ENCODE peak calls at places on chromosome 16, in six cellular contexts. G is H9; I is Calu3; X is CD8-positive, alpha-beta T cell; R is HFFc6; K is pancreas. S is an unnamed sample.

GRCh38 chr16:71460246-71460645 is 1.8 kb downstream of the ZNF23 start:
- DNase-seq in G (no peak), I (no peak), X (no peak), R (peak), K (no peak), S (no peak)

GRCh38 chr16:1152123-1152638 is 725 bp upstream of the CACNA1H start:
- DNase-seq in G (peak), I (no peak), X (peak), R (no peak), K (no peak), S (peak)

GRCh38 chr16:86508028-86508946 is 2.0 kb upstream of the FOXF1 start:
- DNase-seq in G (peak), I (no peak), X (no peak), R (no peak), K (no peak), S (no peak)

GRCh38 chr16:87203060-87203656 is 114.0 kb downstream of the C16orf95 start:
- DNase-seq in G (peak), I (peak), X (peak), R (peak), K (no peak), S (peak)

GRCh38 chr16:50266337-50267091 is at the start of gene ADCY7:
- DNase-seq in G (peak), I (peak), X (peak), R (peak), K (no peak), S (peak)

GRCh38 chr16:71289732-71290062 is 495 bp upstream of the CMTR2 start:
- DNase-seq in G (no peak), I (no peak), X (no peak), R (no peak), K (no peak), S (no peak)

GRCh38 chr16:23469814-23470213 is 16.8 kb upstream of the COG7 start:
- DNase-seq in G (no peak), I (peak), X (no peak), R (peak), K (peak), S (no peak)

GRCh38 chr16:6279261-6279660 is 1053.4 kb upstream of the RBFOX1 start:
- DNase-seq in G (no peak), I (no peak), X (no peak), R (no peak), K (no peak), S (no peak)

GRCh38 chr16:81786321-81786720 is 7.2 kb downstream of the PLCG2 start:
- DNase-seq in G (no peak), I (peak), X (no peak), R (peak), K (no peak), S (no peak)

GRCh38 chr16:8864480-8864879 is 4.3 kb downstream of the CARHSP1 start:
- DNase-seq in G (no peak), I (no peak), X (no peak), R (no peak), K (no peak), S (no peak)

GRCh38 chr16:80806957-80807356 is 2.6 kb upstream of the CDYL2 start:
- DNase-seq in G (no peak), I (no peak), X (peak), R (peak), K (no peak), S (no peak)

GRCh38 chr16:86718118-86718517 is 139.8 kb downstream of the FOXL1 start:
- DNase-seq in G (peak), I (peak), X (no peak), R (no peak), K (no peak), S (no peak)

GRCh38 chr16:71407731-71408130 is 34.1 kb downstream of the TLE7 start:
- DNase-seq in G (no peak), I (no peak), X (no peak), R (no peak), K (no peak), S (no peak)

GRCh38 chr16:2160915-2161551 is 5.5 kb downstream of the TRAF7 start:
- DNase-seq in G (no peak), I (no peak), X (no peak), R (no peak), K (no peak), S (no peak)

GRCh38 chr16:68995011-68995504 is 110.4 kb upstream of the HAS3 start:
- DNase-seq in G (peak), I (peak), X (no peak), R (peak), K (no peak), S (no peak)

GRCh38 chr16:62088731-62089410 is 52.6 kb upstream of the CDH8 start:
- DNase-seq in G (no peak), I (no peak), X (no peak), R (no peak), K (no peak), S (no peak)
- TF ChIP-seq CTCF in G (no peak), I (no peak), X (no peak), R (no peak), K (no peak), S (no peak)

GRCh38 chr16:59412275-59412841 is 678.2 kb upstream of the GOT2 start:
- DNase-seq in G (no peak), I (no peak), X (no peak), R (peak), K (no peak), S (no peak)
- TF ChIP-seq CTCF in G (peak), I (no peak), X (no peak), R (peak), K (no peak), S (no peak)

GRCh38 chr16:5075637-5076036 is 4.0 kb downstream of the ALG1 start:
- DNase-seq in G (no peak), I (no peak), X (no peak), R (no peak), K (no peak), S (no peak)
- TF ChIP-seq CTCF in G (peak), I (no peak), X (no peak), R (no peak), K (no peak), S (no peak)

DNA sequence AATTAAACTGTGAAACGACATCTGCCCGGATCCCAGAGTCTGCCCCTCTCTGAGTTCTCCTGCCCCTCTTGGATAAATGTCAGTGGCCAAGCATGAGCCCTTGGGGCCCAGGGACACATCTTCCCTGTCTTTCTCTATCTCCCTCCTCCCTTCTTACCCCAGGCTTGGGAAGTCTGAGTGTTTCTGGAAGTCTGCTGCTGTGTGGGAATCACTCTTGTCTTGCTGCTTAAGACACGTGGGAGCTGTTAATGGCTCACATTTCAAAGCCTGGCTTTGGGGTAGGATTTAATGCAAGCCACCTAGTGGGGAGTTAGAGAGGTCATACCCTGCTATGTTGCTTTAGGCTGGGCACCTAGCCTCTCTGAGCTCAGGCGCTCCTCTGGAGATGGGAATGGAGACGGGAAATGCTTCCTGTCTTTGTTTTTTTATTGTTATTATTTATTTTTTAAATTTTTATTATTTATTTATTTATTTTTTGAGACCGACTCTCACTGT is 218.5 kb upstream of the CIBAR2 start:
- DNase-seq in G (peak), I (peak), X (no peak), R (peak), K (no peak), S (no peak)
- TF ChIP-seq CTCF in G (peak), I (peak), X (peak), R (peak), K (peak), S (no peak)

GRCh38 chr16:11161439-11161838 is 94.6 kb downstream of the SOCS1 start:
- DNase-seq in G (no peak), I (no peak), X (no peak), R (no peak), K (no peak), S (no peak)

GRCh38 chr16:11161974-11162373 is 94.0 kb downstream of the SOCS1 start:
- DNase-seq in G (no peak), I (no peak), X (no peak), R (no peak), K (no peak), S (no peak)

GRCh38 chr16:11159189-11159588 is 96.8 kb downstream of the SOCS1 start:
- DNase-seq in G (no peak), I (no peak), X (no peak), R (no peak), K (no peak), S (no peak)

GRCh38 chr16:11162571-11163268 is 93.3 kb downstream of the SOCS1 start:
- DNase-seq in G (no peak), I (no peak), X (no peak), R (no peak), K (no peak), S (no peak)

GRCh38 chr16:11160676-11161115 is 95.3 kb downstream of the SOCS1 start:
- DNase-seq in G (no peak), I (no peak), X (no peak), R (no peak), K (no peak), S (no peak)
- TF ChIP-seq CTCF in G (no peak), I (no peak), X (no peak), R (no peak), K (no peak), S (no peak)

GRCh38 chr16:20807822-20808207 is 1.5 kb downstream of the REXO5 start:
- DNase-seq in G (no peak), I (no peak), X (no peak), R (no peak), K (no peak), S (no peak)

GRCh38 chr16:20801278-20801677 is 5.0 kb downstream of the ERI2 start:
- DNase-seq in G (no peak), I (no peak), X (no peak), R (no peak), K (no peak), S (no peak)

GRCh38 chr16:20803561-20804214 is 2.6 kb downstream of the ERI2 start:
- DNase-seq in G (no peak), I (no peak), X (no peak), R (no peak), K (no peak), S (no peak)

GRCh38 chr16:20803192-20803560 is 3.1 kb downstream of the ERI2 start:
- DNase-seq in G (no peak), I (no peak), X (no peak), R (peak), K (no peak), S (no peak)

DNA sequence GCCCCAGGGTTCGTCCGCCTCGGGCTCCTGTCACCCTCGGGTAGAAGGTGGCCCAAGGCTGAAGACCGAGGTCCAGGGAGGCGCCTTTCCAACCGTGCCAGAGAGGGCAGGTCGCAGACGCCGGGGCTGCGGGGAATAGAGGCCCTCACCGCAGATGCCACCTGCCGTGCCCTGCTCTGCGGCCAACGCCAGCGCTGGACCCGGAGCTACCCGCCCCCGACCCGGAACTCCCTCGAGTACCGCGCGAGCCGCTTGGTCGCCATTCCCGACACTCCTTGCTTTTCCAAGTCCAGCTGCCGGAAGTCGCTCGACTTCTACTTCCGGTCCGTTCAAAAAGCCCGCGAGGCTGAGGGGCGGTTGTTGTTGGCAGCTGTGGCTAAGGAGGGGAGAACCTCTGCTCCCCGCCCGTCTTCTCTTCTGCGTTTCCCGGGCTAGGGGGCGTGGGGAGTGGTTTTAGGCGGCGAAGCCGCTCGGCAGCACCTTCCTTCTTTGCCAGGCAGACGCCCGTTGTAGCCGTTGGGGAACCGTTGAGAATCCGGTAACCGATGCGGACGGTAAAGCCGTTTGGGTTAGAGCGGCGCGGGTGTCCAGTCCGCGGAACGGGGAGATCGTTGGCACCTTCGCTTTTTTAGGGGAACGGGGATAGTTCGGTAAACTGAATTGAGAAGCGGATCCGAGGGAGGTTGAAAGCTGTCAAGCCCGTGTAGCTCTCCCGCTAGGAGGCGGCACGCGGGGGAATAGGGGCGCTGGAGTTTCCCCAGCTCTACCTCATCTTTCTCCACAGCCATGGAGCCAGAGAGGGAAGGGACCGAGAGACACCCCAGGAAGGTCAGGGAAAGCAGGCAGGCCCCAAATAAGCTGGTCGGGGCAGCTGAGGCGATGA is at the start of the genes ERI2 and REXO5:
- DNase-seq in G (peak), I (peak), X (peak), R (peak), K (peak), S (peak)
- TF ChIP-seq CTCF in G (peak), I (peak), X (peak), R (peak), K (no peak), S (no peak)

DNA sequence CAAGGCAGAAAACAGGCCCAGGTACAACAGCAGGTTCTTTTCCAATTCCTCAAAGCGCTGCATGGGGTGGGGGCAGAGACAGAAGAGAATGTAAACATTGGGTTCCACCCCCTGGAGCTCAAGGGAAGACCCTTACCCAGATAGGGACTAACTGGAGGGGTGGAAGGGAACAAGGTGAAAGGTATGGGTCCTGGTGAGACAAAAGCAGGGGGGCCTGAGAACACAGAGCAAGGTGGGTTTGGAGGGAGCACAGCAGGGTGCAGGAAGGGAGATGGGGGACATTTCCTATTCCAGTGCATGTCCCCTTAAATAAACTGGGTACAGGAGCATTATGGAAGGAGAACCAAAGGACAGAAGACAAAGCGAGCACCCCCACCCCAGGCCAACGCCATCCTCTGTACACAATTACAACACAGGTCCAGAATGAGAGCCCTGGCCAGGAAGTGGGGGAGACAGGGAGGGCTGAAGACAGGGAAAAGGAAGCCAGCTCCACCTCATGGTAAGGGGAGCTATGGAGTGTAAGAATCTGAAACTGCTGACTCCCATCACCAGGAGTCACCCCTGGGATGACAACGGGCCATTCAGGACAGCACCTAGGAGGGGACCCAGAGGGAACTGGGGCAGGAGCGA is 2.1 kb upstream of the CD2BP2 start:
- DNase-seq in G (no peak), I (no peak), X (no peak), R (no peak), K (no peak), S (no peak)
- TF ChIP-seq CTCF in G (no peak), I (no peak), X (no peak), R (no peak), K (no peak), S (no peak)

GRCh38 chr16:66278604-66279262 is 87.8 kb upstream of the CDH5 start:
- DNase-seq in G (peak), I (peak), X (no peak), R (no peak), K (no peak), S (no peak)
- TF ChIP-seq CTCF in G (peak), I (no peak), X (no peak), R (peak), K (no peak), S (no peak)

GRCh38 chr16:72530434-72530833 is 358.5 kb upstream of the PMFBP1 start:
- DNase-seq in G (no peak), I (no peak), X (no peak), R (peak), K (no peak), S (no peak)
- TF ChIP-seq CTCF in G (no peak), I (no peak), X (no peak), R (peak), K (no peak), S (no peak)

DNA sequence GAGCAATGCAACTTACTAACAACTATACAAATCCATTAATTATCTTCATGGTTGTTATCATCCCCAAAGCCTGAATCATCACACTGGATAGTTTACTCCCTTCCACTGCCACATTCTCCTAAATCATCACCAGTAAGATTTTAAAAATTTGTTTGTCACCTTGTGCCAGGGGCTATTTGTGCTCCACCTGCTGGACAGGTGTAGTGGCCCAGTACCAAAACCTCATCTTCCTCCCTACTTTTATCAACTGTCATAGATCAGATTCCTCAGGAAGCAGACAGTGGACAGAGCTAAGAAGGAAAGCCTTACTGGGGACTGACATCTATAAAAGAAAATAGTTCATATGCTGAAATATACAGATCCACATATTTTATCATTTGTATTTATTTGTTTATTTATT is 280.4 kb downstream of the CDH11 start:
- DNase-seq in G (no peak), I (no peak), X (no peak), R (no peak), K (no peak), S (no peak)
- TF ChIP-seq CTCF in G (peak), I (no peak), X (no peak), R (peak), K (no peak), S (no peak)

S was measured in natural killer cell.